ENCODE peak calls at places on chromosomes 7 and 10, in seven cellular contexts. Z, X, S, Y, K, C and H are unnamed samples. For H3K4me1, the result is how much of the 10 kb centered on the place peaks cover.

GRCh38 chr10:62852961-62853702 is 37.0 kb upstream of the EGR2 start:
- DNase-seq in Z (no peak), X (no peak), S (no peak), Y (no peak), K (no peak), C (no peak), H (no peak)

GRCh38 chr7:68176974-68177373 is 1180.3 kb downstream of the TYW1 start:
- DNase-seq in Z (no peak), X (peak), S (peak), Y (peak), K (peak), C (peak), H (peak)

GRCh38 chr7:121485457-121486243 is 89.5 kb upstream of the FAM3C start:
- DNase-seq in Z (no peak), X (peak), S (peak), Y (no peak), K (peak), C (no peak), H (peak)

GRCh38 chr10:31707578-31708411 is 220.8 kb downstream of the ARHGAP12 start:
- DNase-seq in Z (no peak), X (peak), S (peak), Y (peak), K (peak), C (no peak), H (peak)

GRCh38 chr10:6120691-6121090 is 31.9 kb downstream of the RBM17 start:
- DNase-seq in Z (peak), X (no peak), S (no peak), Y (no peak), K (no peak), C (no peak), H (no peak)

GRCh38 chr10:70970830-70971229 is 82.5 kb upstream of the PCBD1 start:
- DNase-seq in Z (no peak), X (no peak), S (no peak), Y (no peak), K (peak), C (peak), H (no peak)

GRCh38 chr7:18354686-18355085 is 140.9 kb upstream of the HDAC9 start:
- DNase-seq in Z (no peak), X (no peak), S (no peak), Y (no peak), K (peak), C (no peak), H (no peak)

GRCh38 chr10:31949266-31949665 is 20.6 kb upstream of the ARHGAP12 start:
- DNase-seq in Z (no peak), X (no peak), S (no peak), Y (no peak), K (no peak), C (no peak), H (no peak)

GRCh38 chr7:147937428-147937827 is 653.1 kb upstream of the C7orf33 start:
- DNase-seq in Z (no peak), X (no peak), S (no peak), Y (no peak), K (no peak), C (no peak), H (no peak)

GRCh38 chr7:21103426-21104123 is 316.9 kb upstream of the SP8 start:
- DNase-seq in Z (no peak), X (no peak), S (no peak), Y (no peak), K (no peak), C (no peak), H (no peak)

GRCh38 chr10:72133517-72133916 is 45.2 kb upstream of the SPOCK2 start:
- DNase-seq in Z (no peak), X (peak), S (peak), Y (no peak), K (peak), C (no peak), H (no peak)

GRCh38 chr7:105854516-105854915 is 21.9 kb downstream of the ATXN7L1 start:
- DNase-seq in Z (no peak), X (no peak), S (peak), Y (no peak), K (no peak), C (no peak), H (no peak)

GRCh38 chr10:118844731-118845573 is 90.2 kb upstream of the CACUL1 start:
- DNase-seq in Z (no peak), X (no peak), S (no peak), Y (no peak), K (peak), C (no peak), H (no peak)

GRCh38 chr10:92575961-92576360 is 2.1 kb upstream of the IDE start:
- DNase-seq in Z (no peak), X (no peak), S (peak), Y (no peak), K (peak), C (no peak), H (no peak)

GRCh38 chr10:77458986-77459590 is 178.5 kb downstream of the KCNMA1 start:
- DNase-seq in Z (no peak), X (no peak), S (peak), Y (no peak), K (no peak), C (no peak), H (no peak)

GRCh38 chr7:17041324-17041723 is 159.5 kb upstream of the AGR3 start:
- DNase-seq in Z (no peak), X (no peak), S (peak), Y (no peak), K (peak), C (no peak), H (peak)

GRCh38 chr7:4072161-4072925 is 609.8 kb upstream of the FOXK1 start:
- DNase-seq in Z (no peak), X (no peak), S (no peak), Y (no peak), K (no peak), C (no peak), H (no peak)

GRCh38 chr7:2622869-2623697 is 8.7 kb upstream of the TTYH3 start:
- DNase-seq in Z (peak), X (no peak), S (no peak), Y (peak), K (no peak), C (no peak), H (no peak)

GRCh38 chr7:70502117-70502516 is 629.8 kb upstream of the GALNT17 start:
- DNase-seq in Z (no peak), X (no peak), S (no peak), Y (no peak), K (no peak), C (no peak), H (no peak)

GRCh38 chr7:135771961-135772638 is 23.5 kb upstream of the FAM180A start:
- DNase-seq in Z (no peak), X (no peak), S (peak), Y (peak), K (peak), C (no peak), H (no peak)

GRCh38 chr10:74011016-74011415 is 13.1 kb downstream of the VCL start:
- DNase-seq in Z (no peak), X (no peak), S (no peak), Y (no peak), K (no peak), C (no peak), H (no peak)

DNA sequence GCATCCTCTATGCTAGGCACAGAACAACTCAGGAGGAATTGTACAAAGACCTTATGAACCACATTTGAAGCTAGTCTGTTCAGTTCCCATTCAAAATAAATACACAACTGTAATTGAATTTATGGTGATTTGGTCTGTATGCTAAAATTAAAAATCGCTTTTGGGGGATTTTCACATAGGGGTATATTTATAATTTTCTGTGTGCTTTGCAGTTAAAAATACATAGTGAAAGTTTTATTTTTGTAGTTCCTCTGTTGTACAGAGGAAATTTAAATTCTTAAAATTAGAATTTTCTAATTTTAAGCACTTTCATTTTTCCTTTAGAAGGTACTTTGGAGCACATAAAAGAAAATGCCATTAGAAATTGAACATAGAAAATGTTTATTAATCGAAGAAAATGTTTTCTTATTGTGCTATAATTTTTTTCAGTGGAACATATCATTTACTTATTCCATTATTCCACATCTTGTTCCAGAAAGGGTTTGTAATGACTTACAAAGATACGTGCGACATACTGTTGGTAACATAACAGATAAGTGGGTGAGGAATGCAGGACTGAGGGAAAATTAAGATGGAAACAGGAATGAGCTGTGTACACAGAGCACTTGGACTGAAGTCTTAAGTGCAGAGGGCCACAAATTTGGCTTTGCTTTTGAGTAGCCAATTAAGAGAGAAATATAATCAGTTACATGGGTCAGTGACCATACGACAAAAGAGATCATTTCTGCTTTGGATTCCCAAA is 7.0 kb downstream of the RABGEF1 start:
- DNase-seq in Z (no peak), X (no peak), S (peak), Y (no peak), K (peak), C (no peak), H (no peak)
- H3K27ac ChIP-seq in Z (no peak), X (peak), S (peak), Y (no peak), K (no peak), C (no peak), H (no peak)

DNA sequence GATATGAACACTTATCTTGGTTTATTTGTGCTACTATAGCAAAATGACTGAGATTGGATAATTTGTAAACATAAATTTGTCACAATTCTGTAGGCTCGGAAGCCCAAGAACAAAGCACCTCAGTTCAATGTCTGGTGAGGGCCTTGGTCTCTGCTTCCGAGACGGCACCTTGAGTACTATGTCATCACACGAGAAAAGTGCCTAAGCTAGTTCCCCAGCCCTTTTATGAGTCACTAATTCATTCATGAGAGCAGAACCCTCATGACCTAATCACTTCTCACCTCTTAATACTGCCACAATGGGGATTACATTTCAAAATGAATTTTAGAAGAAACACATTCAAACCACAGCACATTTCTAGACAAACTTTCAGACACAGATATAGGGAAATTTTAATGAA is 52.0 kb upstream of the PRSS1 start:
- DNase-seq in Z (no peak), X (peak), S (no peak), Y (no peak), K (no peak), C (no peak), H (no peak)
- H3K4me1 ChIP-seq in Z (under half), X (under half), S (under half), Y (under half), K (under half), C (under half), H (under half)

DNA sequence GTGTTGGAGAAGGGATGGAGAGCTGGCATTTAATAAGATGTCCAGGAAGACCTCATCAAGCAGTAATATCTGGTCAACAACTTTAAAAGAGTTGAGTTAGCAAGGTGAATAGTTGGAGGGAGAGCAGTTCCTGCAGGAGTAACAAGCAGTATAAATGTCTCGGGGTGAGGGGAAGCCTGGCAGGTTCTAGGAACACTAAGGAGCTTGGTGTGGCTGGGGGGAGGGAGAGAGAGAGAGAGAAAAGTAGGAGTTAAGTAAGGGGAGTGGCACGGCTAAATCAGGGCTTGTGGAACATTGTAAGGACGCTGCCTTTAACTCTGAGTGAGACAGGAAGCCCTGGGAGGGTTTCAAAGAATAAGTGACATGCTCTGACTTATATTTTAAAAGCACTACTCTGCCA is 22.0 kb upstream of the LAMB4 start:
- DNase-seq in Z (no peak), X (no peak), S (no peak), Y (no peak), K (no peak), C (peak), H (no peak)
- H3K4me3 ChIP-seq in Z (no peak), X (no peak), S (no peak), Y (no peak), K (no peak), C (no peak), H (no peak)

DNA sequence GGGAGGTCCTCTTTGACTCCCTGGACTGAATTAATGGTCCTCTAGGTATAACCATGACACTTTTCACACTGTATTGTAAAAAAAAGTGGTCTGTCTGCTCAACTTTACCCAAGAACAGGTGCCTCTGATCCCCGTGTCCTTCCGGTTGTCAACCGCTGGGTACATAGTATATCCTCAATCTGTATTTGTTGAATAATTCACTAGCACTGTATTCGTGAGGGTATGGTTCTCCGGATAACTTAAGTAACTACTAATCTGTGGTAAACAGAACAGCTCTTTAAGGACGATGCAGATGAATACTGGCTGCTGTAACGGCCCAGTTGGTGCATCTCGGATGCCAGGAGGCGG is 472 bp upstream of the ADAM22 start:
- DNase-seq in Z (no peak), X (no peak), S (no peak), Y (no peak), K (no peak), C (no peak), H (no peak)
- H3K27ac ChIP-seq in Z (no peak), X (no peak), S (no peak), Y (no peak), K (no peak), C (no peak), H (peak)

DNA sequence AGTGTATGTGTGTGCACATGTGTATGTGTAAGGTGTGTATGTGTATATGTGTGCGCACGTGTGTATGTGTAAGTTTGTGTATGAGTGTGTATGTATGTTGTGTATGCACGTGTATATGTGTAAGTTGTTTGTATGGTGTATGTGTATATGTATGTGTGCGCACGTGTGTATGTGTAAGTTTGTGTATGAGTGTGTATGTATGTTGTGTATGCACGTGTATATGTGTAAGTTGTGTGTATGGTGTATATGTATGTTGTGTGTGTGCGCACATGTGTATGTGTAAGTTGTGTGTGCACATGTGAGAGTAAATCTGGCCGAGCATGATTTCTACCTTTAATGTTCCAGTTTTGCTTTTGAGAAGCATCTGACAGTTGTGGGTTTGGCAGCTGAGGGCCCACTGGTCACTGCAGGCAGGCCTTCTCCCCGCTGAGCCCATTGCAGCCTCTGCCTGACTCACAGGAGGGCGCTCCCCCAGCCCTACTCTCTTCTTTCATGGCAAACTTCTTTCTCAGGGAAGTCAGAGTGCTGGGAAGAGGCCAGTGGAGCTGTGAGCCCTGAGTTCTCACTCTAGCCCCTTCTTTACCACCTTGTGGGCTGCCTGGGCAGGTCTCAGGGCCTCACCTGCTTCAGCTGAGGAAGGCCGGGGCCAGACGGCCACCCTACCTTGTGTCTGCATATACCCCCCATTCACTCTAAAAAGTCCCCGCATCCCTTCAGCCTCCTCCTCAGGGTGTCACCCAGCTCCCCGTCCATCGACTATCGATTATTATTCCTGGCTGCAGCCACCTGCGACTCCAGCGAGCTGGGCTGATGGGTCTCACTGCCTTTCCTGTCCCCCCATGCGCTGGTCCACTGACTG is 11.2 kb downstream of the WDR86 start:
- DNase-seq in Z (no peak), X (no peak), S (no peak), Y (no peak), K (no peak), C (no peak), H (no peak)
- H3K4me1 ChIP-seq in Z (under half), X (under half), S (under half), Y (under half), K (under half), C (under half), H (under half)